ENCODE peak calls at places on chromosomes 7 and 10, in five cellular contexts. D is K562, B is HepG2, C is colonic mucosa, L is MM.1S. R is an unnamed sample.

GRCh38 chr10:122044045-122044661 is 55.2 kb downstream of the TACC2 start:
- DNase-seq in L (no peak), D (no peak), B (peak), C (peak), R (peak)

GRCh38 chr7:31776616-31777015 is 89.6 kb downstream of the PPP1R17 start:
- DNase-seq in B (no peak), D (no peak), C (no peak), L (no peak), R (peak)

GRCh38 chr7:121537031-121537430 is 140.9 kb upstream of the FAM3C start:
- DNase-seq in L (no peak), D (no peak), C (no peak), B (no peak), R (no peak)

GRCh38 chr7:114087674-114088539 is 169.1 kb upstream of the PPP1R3A start:
- DNase-seq in L (peak), C (peak), D (no peak), B (no peak), R (peak)

GRCh38 chr7:70779321-70779720 is 352.6 kb upstream of the GALNT17 start:
- DNase-seq in L (no peak), C (no peak), B (no peak), D (no peak), R (no peak)

GRCh38 chr7:111486472-111487142 is 75.7 kb downstream of the IMMP2L start:
- DNase-seq in L (peak), C (no peak), D (peak), B (peak), R (peak)

GRCh38 chr7:132720835-132721234 is 144.6 kb upstream of the PLXNA4 start:
- DNase-seq in B (no peak), D (no peak), L (no peak), C (no peak), R (no peak)

GRCh38 chr7:128876127-128876526 is 13.5 kb downstream of the ATP6V1F start:
- DNase-seq in B (no peak), L (no peak), C (no peak), D (no peak), R (no peak)

GRCh38 chr7:100088095-100088620 is 611 bp upstream of the COPS6 start:
- DNase-seq in B (no peak), D (no peak), L (no peak), C (no peak), R (no peak)

GRCh38 chr10:97888641-97889262 is 39.1 kb downstream of the GOLGA7B start:
- DNase-seq in B (no peak), C (no peak), L (no peak), D (peak), R (peak)

GRCh38 chr7:78386520-78386919 is 587.9 kb downstream of the PHTF2 start:
- DNase-seq in D (no peak), B (no peak), C (no peak), L (no peak), R (no peak)

GRCh38 chr7:55188590-55189446 is 170.0 kb downstream of the EGFR start:
- DNase-seq in C (peak), B (peak), L (no peak), D (no peak), R (no peak)

GRCh38 chr7:129517931-129518330 is 15.6 kb downstream of the SMKR1 start:
- DNase-seq in L (no peak), C (no peak), D (no peak), B (no peak), R (no peak)

GRCh38 chr10:132418520-132419416 is 21.8 kb downstream of the PWWP2B start:
- DNase-seq in D (peak), B (no peak), C (peak), L (no peak), R (peak)

GRCh38 chr7:4549681-4550080 is 132.4 kb upstream of the FOXK1 start:
- DNase-seq in B (no peak), C (no peak), D (no peak), L (no peak), R (no peak)

GRCh38 chr10:22250897-22251605 is 33.2 kb upstream of the EBLN1 start:
- DNase-seq in L (no peak), D (no peak), B (no peak), C (no peak), R (no peak)

GRCh38 chr7:10939237-10939910 is 34.3 kb upstream of the PHF14 start:
- DNase-seq in L (no peak), C (no peak), B (no peak), D (no peak), R (no peak)

GRCh38 chr10:27230022-27230421 is 10.6 kb downstream of the ACBD5 start:
- DNase-seq in D (no peak), L (no peak), B (no peak), C (no peak), R (no peak)

GRCh38 chr7:92636018-92636560 is 45.9 kb upstream of the FAM133B start:
- DNase-seq in D (no peak), B (no peak), L (no peak), C (no peak), R (no peak)

GRCh38 chr10:15427836-15428414 is 56.8 kb upstream of the FAM171A1 start:
- DNase-seq in L (peak), D (peak), B (peak), C (no peak), R (peak)

GRCh38 chr7:39746162-39746782 is 122.9 kb downstream of the RALA start:
- DNase-seq in L (peak), D (peak), C (peak), B (peak), R (peak)

GRCh38 chr10:100747061-100747825 is 1.9 kb downstream of the PAX2 start:
- DNase-seq in B (no peak), L (no peak), C (no peak), D (no peak), R (peak)

GRCh38 chr7:155232911-155233702 is 64.6 kb upstream of the INSIG1 start:
- DNase-seq in B (no peak), L (no peak), D (no peak), C (no peak), R (no peak)

GRCh38 chr7:6446977-6447588 is 671 bp downstream of the DAGLB start:
- DNase-seq in D (no peak), C (peak), L (peak), B (peak), R (peak)

GRCh38 chr10:640673-641045 is 48.8 kb downstream of the DIP2C start:
- DNase-seq in D (no peak), C (no peak), B (no peak), L (no peak), R (no peak)

GRCh38 chr7:111998326-111998725 is 207.9 kb downstream of the DOCK4 start:
- DNase-seq in B (no peak), L (no peak), D (no peak), C (no peak), R (no peak)

GRCh38 chr7:94253696-94254095 is 141.0 kb upstream of the COL1A2 start:
- DNase-seq in B (no peak), D (no peak), L (no peak), C (no peak), R (no peak)

GRCh38 chr7:19932549-19933249 is 159.3 kb upstream of the TMEM196 start:
- DNase-seq in C (no peak), B (no peak), L (no peak), D (no peak), R (no peak)

GRCh38 chr10:46019170-46019528 is 11.3 kb downstream of the NCOA4 start:
- DNase-seq in L (no peak), D (no peak), C (no peak), B (no peak), R (no peak)

GRCh38 chr7:85750454-85750949 is 563.6 kb upstream of the SEMA3D start:
- DNase-seq in L (peak), C (peak), B (peak), D (no peak), R (peak)

GRCh38 chr7:102985176-102985783 is 72.5 kb downstream of the LRRC17 start:
- DNase-seq in L (no peak), C (no peak), D (no peak), B (no peak), R (no peak)

GRCh38 chr7:107660381-107661080 is at the start of gene SLC26A4:
- DNase-seq in B (no peak), L (no peak), C (no peak), D (no peak), R (peak)

GRCh38 chr7:4830176-4830575 is 31.7 kb downstream of the PAPOLB start:
- DNase-seq in L (no peak), D (peak), B (peak), C (peak), R (peak)

GRCh38 chr7:3359011-3359410 is 58.0 kb downstream of the SDK1 start:
- DNase-seq in L (no peak), D (no peak), C (no peak), B (no peak), R (no peak)

DNA sequence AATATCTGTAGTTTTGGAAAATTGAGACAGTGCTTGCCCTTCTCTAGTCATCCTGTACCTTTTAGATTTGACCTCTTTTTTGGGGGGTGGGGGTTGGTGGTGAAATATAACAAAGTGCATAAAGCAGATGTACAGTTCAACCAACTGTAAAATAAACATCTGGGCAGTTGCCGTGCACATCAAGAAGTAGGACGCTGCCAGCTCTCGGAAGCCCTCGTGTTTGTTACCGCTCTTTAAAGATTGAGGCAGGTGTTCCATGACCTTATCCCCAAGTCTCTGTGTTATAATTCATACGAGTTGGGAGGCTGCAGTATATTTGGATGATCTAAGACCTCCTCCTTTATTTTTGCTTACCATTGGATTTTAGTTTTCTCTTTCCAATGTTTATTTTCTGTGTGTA is 55.1 kb downstream of the SDK1 start:
- DNase-seq in D (no peak), C (no peak), B (no peak), L (no peak), R (no peak)
- H3K9ac ChIP-seq in D (no peak), C (no peak), B (no peak), L (no peak), R (no peak)

GRCh38 chr10:78714225-78714624 is 354.5 kb upstream of the ZMIZ1 start:
- DNase-seq in D (no peak), B (no peak), C (no peak), L (no peak), R (no peak)

GRCh38 chr10:78715435-78715834 is 353.3 kb upstream of the ZMIZ1 start:
- DNase-seq in B (no peak), L (no peak), C (no peak), D (no peak), R (no peak)

GRCh38 chr10:78713659-78714058 is 355.1 kb upstream of the ZMIZ1 start:
- DNase-seq in L (no peak), C (no peak), B (no peak), D (no peak), R (no peak)

GRCh38 chr10:78716034-78716660 is 352.6 kb upstream of the ZMIZ1 start:
- DNase-seq in B (no peak), L (no peak), C (no peak), D (no peak), R (no peak)

GRCh38 chr10:78712147-78712546 is 356.6 kb upstream of the ZMIZ1 start:
- DNase-seq in L (no peak), C (peak), D (peak), B (no peak), R (no peak)
- H3K9ac ChIP-seq in L (no peak), C (no peak), D (no peak), B (no peak), R (no peak)

DNA sequence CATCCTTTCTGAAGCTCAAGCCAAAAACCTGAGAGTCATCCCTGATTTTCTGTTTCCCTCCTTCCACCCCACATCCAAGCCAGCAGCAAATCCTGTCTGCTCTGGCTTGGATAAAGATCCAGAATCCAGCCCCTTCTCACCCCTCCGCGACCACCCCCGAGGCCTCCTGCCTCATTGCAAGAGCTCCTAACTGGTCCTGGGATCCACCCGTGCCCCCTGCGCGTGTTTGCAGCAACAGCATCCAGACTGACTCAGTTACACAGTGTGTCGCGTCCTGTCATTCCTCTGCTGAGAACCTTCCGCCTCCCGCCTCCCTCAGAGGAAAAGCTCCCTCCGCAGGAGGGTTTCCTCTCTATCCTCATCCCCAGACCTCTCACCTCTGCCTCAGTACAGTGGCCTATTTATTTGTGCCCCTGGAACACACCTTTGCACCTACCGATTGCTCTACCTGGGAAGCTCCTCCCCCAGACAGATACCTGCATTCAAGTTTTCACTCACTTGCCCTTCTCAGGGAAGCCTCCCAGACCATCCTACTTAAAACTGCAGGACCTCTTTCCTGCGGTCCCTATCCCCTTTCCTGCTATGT is 21.6 kb upstream of the GRID1 start:
- DNase-seq in C (peak), B (no peak), D (no peak), L (no peak), R (no peak)
- H3K9ac ChIP-seq in C (no peak), B (no peak), D (no peak), L (no peak), R (no peak)

DNA sequence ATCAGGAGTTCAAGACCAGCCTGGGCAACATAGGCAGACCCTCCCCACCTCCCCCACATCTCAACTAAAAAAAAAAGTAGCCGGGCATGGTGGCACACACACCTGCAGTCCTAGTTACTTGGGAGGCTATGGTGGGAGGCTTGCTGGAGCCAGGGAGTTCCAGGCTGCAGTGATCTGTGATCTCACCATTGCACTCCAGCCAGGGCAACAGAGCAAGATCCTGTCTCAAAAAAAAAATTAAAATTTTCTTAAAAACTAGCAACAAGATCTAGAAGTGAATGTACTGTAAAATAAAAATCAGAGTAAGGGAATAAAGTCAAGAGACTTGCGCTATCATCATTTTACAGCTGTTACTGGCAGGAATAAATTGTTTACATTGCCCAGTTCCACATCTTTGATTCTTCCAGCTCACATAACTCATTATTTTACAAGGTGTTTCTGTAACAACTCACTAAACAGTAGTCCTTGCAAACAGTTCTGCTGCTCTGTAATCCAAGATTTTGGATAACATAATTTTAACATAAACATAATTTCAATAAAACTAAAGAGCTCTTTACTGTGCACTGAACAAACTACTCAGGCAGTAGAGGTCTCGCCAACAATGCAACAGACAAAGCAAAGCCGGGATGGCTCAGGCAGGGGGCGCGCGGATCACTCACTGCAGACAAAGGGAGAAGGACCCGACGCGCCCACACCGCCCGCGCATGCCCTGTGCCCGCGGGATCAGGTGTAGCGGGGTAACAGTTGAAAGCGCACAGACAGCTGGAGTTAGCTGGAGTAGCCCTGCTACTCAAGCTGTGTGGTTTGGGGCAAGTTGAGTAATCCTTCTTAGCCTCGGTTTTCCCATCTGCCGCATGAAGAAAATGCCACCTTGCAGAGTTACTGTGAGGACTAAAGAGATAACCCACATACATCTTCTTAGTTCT is 73.3 kb upstream of the NFE2L3 start:
- DNase-seq in B (peak), L (peak), C (peak), D (peak), R (peak)
- H3K9ac ChIP-seq in B (no peak), L (no peak), C (no peak), D (peak), R (no peak)

GRCh38 chr10:103888113-103888841 is 29.7 kb downstream of the STN1 start:
- DNase-seq in L (peak), D (peak), C (peak), B (peak), R (no peak)
- H3K9ac ChIP-seq in L (no peak), D (no peak), C (peak), B (no peak), R (no peak)

GRCh38 chr10:69438531-69439349 is 12.5 kb upstream of the TSPAN15 start:
- DNase-seq in L (no peak), D (no peak), C (no peak), B (no peak), R (no peak)
- H3K9ac ChIP-seq in L (no peak), D (no peak), C (no peak), B (no peak), R (no peak)

DNA sequence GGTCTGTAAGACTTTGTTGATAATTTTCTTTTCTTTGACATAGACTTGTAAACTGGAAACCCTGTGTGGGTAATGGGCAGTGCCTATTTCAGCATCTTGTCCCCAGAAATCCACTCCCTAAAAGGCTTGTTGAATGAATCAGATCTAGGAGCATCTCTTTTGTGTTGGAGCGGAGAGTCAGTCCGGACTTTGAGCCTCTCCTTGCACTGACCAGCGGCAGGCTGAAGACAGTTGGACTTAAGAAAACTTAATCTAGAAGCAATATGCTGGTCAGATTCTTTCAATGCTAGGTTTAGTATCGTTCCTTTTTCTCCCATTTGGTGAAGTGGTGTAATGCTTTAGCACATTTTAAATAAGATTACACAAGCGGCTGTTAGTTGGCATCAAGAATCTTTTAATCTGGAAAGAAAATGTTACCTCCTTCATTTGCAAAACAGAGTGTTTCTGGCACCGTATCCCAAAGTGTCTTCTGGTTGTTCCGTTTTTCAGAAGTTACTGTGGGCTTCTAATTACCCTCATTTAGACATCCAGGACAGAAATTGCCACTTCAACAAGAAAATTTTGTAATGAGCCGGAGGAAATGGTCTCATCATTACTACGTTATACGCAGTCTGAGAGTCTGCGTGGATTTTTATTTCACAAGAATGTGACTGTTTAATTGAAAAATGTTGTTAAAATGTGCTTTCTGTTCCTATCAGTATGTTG is 74.7 kb downstream of the CUX1 start:
- DNase-seq in B (no peak), D (no peak), L (no peak), C (no peak), R (no peak)
- H3K9ac ChIP-seq in B (no peak), D (no peak), L (no peak), C (no peak), R (no peak)

DNA sequence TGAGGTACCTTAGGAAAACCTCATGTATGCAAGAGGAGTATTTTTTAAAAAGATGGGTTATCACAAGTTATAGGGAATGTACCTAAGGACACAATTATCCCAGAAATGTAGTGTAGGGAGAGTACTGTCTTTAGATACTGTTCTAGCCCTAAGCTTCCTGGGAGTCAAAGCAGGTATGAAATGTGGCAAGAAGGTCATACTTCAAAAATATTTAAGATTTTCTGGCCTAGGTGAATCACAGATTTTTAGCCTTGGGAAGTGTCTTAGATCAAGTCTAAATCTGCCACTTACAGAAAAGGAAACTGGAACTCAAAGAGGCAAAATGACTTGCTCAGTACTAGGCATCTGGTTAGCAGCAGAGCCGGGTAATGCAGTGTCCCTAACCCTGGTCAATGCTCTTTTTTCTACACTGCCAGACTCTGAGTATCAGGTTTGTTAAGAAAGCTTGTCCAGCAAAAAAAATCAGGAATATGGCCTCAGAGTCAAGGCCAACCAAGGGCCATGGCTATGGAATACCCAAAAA is 13.9 kb downstream of the PIK3AP1 start:
- DNase-seq in B (no peak), C (no peak), D (no peak), L (no peak), R (no peak)
- H3K9ac ChIP-seq in B (no peak), C (no peak), D (no peak), L (no peak), R (no peak)

GRCh38 chr10:61907011-61907410 is 5.5 kb downstream of the ARID5B start:
- DNase-seq in C (no peak), B (no peak), D (no peak), L (no peak), R (no peak)
- H3K9ac ChIP-seq in C (no peak), B (no peak), D (no peak), L (no peak), R (no peak)

GRCh38 chr7:45033931-45034290 is 33.9 kb downstream of the CCM2 start:
- DNase-seq in B (no peak), L (no peak), D (no peak), C (no peak), R (no peak)
- H3K9ac ChIP-seq in B (no peak), L (no peak), D (no peak), C (no peak), R (no peak)